ENCODE peak calls at places on chromosomes 12 and 14, in seven cellular contexts. M is fibroblast of gingiva; G is stimulated activated CD4-positive, alpha-beta T cell treated with anti-CD3 and anti-CD28 coated beads, Interleukin-1b, Interleukin-23, amount 100 ng/mL, for 48 hours; B is stomach; O is activated T-helper 9 cell treated with anti-CD3 and anti-CD28 coated beads, Interleukin-2, amount 50 U/mL, for 16 hours; W is fibroblast of the aortic adventitia; Y is posterior vena cava. L is an unnamed sample.

GRCh38 chr12:77845831-77846230 is 15.1 kb downstream of the NAV3 start:
- DNase-seq in M (no peak), G (no peak), B (no peak), O (no peak), W (peak; percentile 81), Y (no peak), L (no peak)

GRCh38 chr12:52871291-52871961 is 22.6 kb upstream of the KRT78 start:
- DNase-seq in M (peak; percentile 75), G (no peak), B (peak; percentile 39), O (no peak), W (peak; percentile 81), Y (no peak), L (no peak)

GRCh38 chr14:71261206-71261605 is 353.9 kb downstream of the PCNX1 start:
- DNase-seq in M (no peak), G (no peak), B (no peak), O (no peak), W (peak; percentile 34), Y (no peak), L (no peak)

GRCh38 chr14:103013028-103013427 is 44.3 kb downstream of the CDC42BPB start:
- DNase-seq in M (no peak), G (no peak), B (no peak), O (no peak), W (no peak), Y (peak; percentile 52), L (no peak)

GRCh38 chr12:105382771-105383632 is 52.5 kb downstream of the C12orf75 start:
- DNase-seq in M (peak; percentile 68), G (no peak), B (no peak), O (no peak), W (peak; percentile 91), Y (no peak), L (peak; percentile 27)

GRCh38 chr12:119808441-119808840 is 68.7 kb downstream of the CIT start:
- DNase-seq in M (no peak), G (no peak), B (no peak), O (no peak), W (peak; percentile 14), Y (no peak), L (no peak)

GRCh38 chr14:37221073-37221472 is 23.3 kb downstream of the MIPOL1 start:
- DNase-seq in M (no peak), G (no peak), B (no peak), O (no peak), W (no peak), Y (no peak), L (no peak)

GRCh38 chr14:77155083-77155482 is 13.5 kb upstream of the ZDHHC22 start:
- DNase-seq in M (no peak), G (no peak), B (no peak), O (no peak), W (no peak), Y (no peak), L (no peak)

GRCh38 chr12:7638064-7638763 is 27.5 kb downstream of the APOBEC1 start:
- DNase-seq in M (no peak), G (no peak), B (no peak), O (no peak), W (no peak), Y (no peak), L (no peak)

GRCh38 chr12:108295631-108296030 is 43.5 kb downstream of the CMKLR1 start:
- DNase-seq in M (no peak), G (no peak), B (no peak), O (no peak), W (no peak), Y (peak; percentile 75), L (no peak)

GRCh38 chr12:117318591-117318990 is 42.8 kb downstream of the NOS1 start:
- DNase-seq in M (no peak), G (no peak), B (no peak), O (no peak), W (no peak), Y (no peak), L (no peak)

GRCh38 chr14:81400852-81401251 is 728 bp upstream of the STON2 start:
- DNase-seq in M (peak; percentile 100), G (peak; percentile 47), B (peak; percentile 42), O (no peak), W (peak; percentile 99), Y (peak; percentile 91), L (peak; percentile 41)

GRCh38 chr12:11669348-11669747 is 19.9 kb downstream of the ETV6 start:
- DNase-seq in M (no peak), G (no peak), B (no peak), O (no peak), W (no peak), Y (no peak), L (no peak)

GRCh38 chr14:84655014-84655413 is 874.9 kb upstream of the FLRT2 start:
- DNase-seq in M (no peak), G (no peak), B (no peak), O (no peak), W (no peak), Y (peak; percentile 57), L (no peak)

GRCh38 chr12:62268956-62269355 is 8.8 kb downstream of the USP15 start:
- DNase-seq in M (peak; percentile 75), G (no peak), B (no peak), O (no peak), W (peak; percentile 58), Y (no peak), L (no peak)

L was measured in pancreas.